ENCODE peak calls at places on chromosomes 3 and 15, in nine cellular contexts. One of them, this sample, is unnamed.

GRCh38 chr3:191412764-191413163 is 48.2 kb upstream of the PYDC2 start:
- DNase-seq in cardiac septum: no peak
- DNase-seq in T-helper 9 cell: no peak
- DNase-seq in GDM1: no peak
- DNase-seq in left ventricle myocardium superior: no peak
- DNase-seq in A172: peak
- DNase-seq in GF-D8: no peak
- DNase-seq in endothelial cell: peak
- DNase-seq in brain pericyte: peak
- DNase-seq in this sample: peak

GRCh38 chr3:196210673-196211556 is at the start of gene ZDHHC19:
- DNase-seq in cardiac septum: no peak
- DNase-seq in T-helper 9 cell: no peak
- DNase-seq in GDM1: no peak
- DNase-seq in left ventricle myocardium superior: no peak
- DNase-seq in A172: no peak
- DNase-seq in GF-D8: no peak
- DNase-seq in endothelial cell: no peak
- DNase-seq in brain pericyte: no peak
- DNase-seq in this sample: no peak

GRCh38 chr15:81940467-81941451 is 105.1 kb downstream of the MEX3B start:
- DNase-seq in cardiac septum: no peak
- DNase-seq in T-helper 9 cell: no peak
- DNase-seq in GDM1: no peak
- DNase-seq in left ventricle myocardium superior: no peak
- DNase-seq in A172: peak
- DNase-seq in GF-D8: no peak
- DNase-seq in endothelial cell: no peak
- DNase-seq in brain pericyte: no peak
- DNase-seq in this sample: no peak

GRCh38 chr3:109973733-109974132 is 636.4 kb upstream of the DPPA4 start:
- DNase-seq in cardiac septum: no peak
- DNase-seq in T-helper 9 cell: no peak
- DNase-seq in GDM1: no peak
- DNase-seq in left ventricle myocardium superior: no peak
- DNase-seq in A172: peak
- DNase-seq in GF-D8: no peak
- DNase-seq in endothelial cell: no peak
- DNase-seq in brain pericyte: no peak
- DNase-seq in this sample: no peak

GRCh38 chr3:197041875-197042488 is 12.4 kb upstream of the MELTF start:
- DNase-seq in cardiac septum: no peak
- DNase-seq in T-helper 9 cell: no peak
- DNase-seq in GDM1: no peak
- DNase-seq in left ventricle myocardium superior: no peak
- DNase-seq in A172: no peak
- DNase-seq in GF-D8: no peak
- DNase-seq in endothelial cell: no peak
- DNase-seq in brain pericyte: no peak
- DNase-seq in this sample: no peak

GRCh38 chr3:41169038-41169437 is 30.3 kb upstream of the CTNNB1 start:
- DNase-seq in cardiac septum: no peak
- DNase-seq in T-helper 9 cell: no peak
- DNase-seq in GDM1: no peak
- DNase-seq in left ventricle myocardium superior: no peak
- DNase-seq in A172: no peak
- DNase-seq in GF-D8: no peak
- DNase-seq in endothelial cell: no peak
- DNase-seq in brain pericyte: no peak
- DNase-seq in this sample: peak

GRCh38 chr3:45236964-45237363 is 10.9 kb upstream of the TMEM158 start:
- DNase-seq in cardiac septum: no peak
- DNase-seq in T-helper 9 cell: no peak
- DNase-seq in GDM1: no peak
- DNase-seq in left ventricle myocardium superior: no peak
- DNase-seq in A172: peak
- DNase-seq in GF-D8: no peak
- DNase-seq in endothelial cell: no peak
- DNase-seq in brain pericyte: no peak
- DNase-seq in this sample: no peak

GRCh38 chr15:48475600-48476395 is 144.6 kb downstream of the DUT start:
- DNase-seq in cardiac septum: no peak
- DNase-seq in T-helper 9 cell: no peak
- DNase-seq in GDM1: no peak
- DNase-seq in left ventricle myocardium superior: no peak
- DNase-seq in A172: no peak
- DNase-seq in GF-D8: no peak
- DNase-seq in endothelial cell: no peak
- DNase-seq in brain pericyte: no peak
- DNase-seq in this sample: no peak

GRCh38 chr15:87547470-87548181 is 708.9 kb downstream of the NTRK3 start:
- DNase-seq in cardiac septum: peak
- DNase-seq in T-helper 9 cell: no peak
- DNase-seq in GDM1: no peak
- DNase-seq in left ventricle myocardium superior: no peak
- DNase-seq in A172: peak
- DNase-seq in GF-D8: no peak
- DNase-seq in endothelial cell: no peak
- DNase-seq in brain pericyte: no peak
- DNase-seq in this sample: no peak

GRCh38 chr3:62559831-62560445 is 186.6 kb upstream of the FEZF2 start:
- DNase-seq in cardiac septum: no peak
- DNase-seq in T-helper 9 cell: no peak
- DNase-seq in GDM1: no peak
- DNase-seq in left ventricle myocardium superior: no peak
- DNase-seq in A172: peak
- DNase-seq in GF-D8: no peak
- DNase-seq in endothelial cell: no peak
- DNase-seq in brain pericyte: no peak
- DNase-seq in this sample: peak

GRCh38 chr15:38401716-38402115 is 52.2 kb upstream of the FAM98B start:
- DNase-seq in cardiac septum: no peak
- DNase-seq in T-helper 9 cell: no peak
- DNase-seq in GDM1: no peak
- DNase-seq in left ventricle myocardium superior: no peak
- DNase-seq in A172: no peak
- DNase-seq in GF-D8: no peak
- DNase-seq in endothelial cell: no peak
- DNase-seq in brain pericyte: no peak
- DNase-seq in this sample: no peak

GRCh38 chr3:18010001-18010400 is 267.6 kb upstream of the TBC1D5 start:
- DNase-seq in cardiac septum: no peak
- DNase-seq in T-helper 9 cell: no peak
- DNase-seq in GDM1: no peak
- DNase-seq in left ventricle myocardium superior: no peak
- DNase-seq in A172: no peak
- DNase-seq in GF-D8: no peak
- DNase-seq in endothelial cell: no peak
- DNase-seq in brain pericyte: no peak
- DNase-seq in this sample: no peak

GRCh38 chr3:184563569-184563925 is 2.0 kb downstream of the EPHB3 start:
- DNase-seq in cardiac septum: no peak
- DNase-seq in T-helper 9 cell: no peak
- DNase-seq in GDM1: no peak
- DNase-seq in left ventricle myocardium superior: no peak
- DNase-seq in A172: no peak
- DNase-seq in GF-D8: no peak
- DNase-seq in endothelial cell: no peak
- DNase-seq in brain pericyte: no peak
- DNase-seq in this sample: no peak

GRCh38 chr3:151199569-151200438 is 3.2 kb downstream of the GPR171 start:
- DNase-seq in cardiac septum: no peak
- DNase-seq in T-helper 9 cell: no peak
- DNase-seq in GDM1: no peak
- DNase-seq in left ventricle myocardium superior: no peak
- DNase-seq in A172: no peak
- DNase-seq in GF-D8: no peak
- DNase-seq in endothelial cell: no peak
- DNase-seq in brain pericyte: no peak
- DNase-seq in this sample: no peak

GRCh38 chr15:38461089-38461833 is 7.3 kb downstream of the FAM98B start:
- DNase-seq in cardiac septum: no peak
- DNase-seq in T-helper 9 cell: no peak
- DNase-seq in GDM1: no peak
- DNase-seq in left ventricle myocardium superior: no peak
- DNase-seq in A172: no peak
- DNase-seq in GF-D8: no peak
- DNase-seq in endothelial cell: no peak
- DNase-seq in brain pericyte: no peak
- DNase-seq in this sample: no peak

GRCh38 chr3:125075738-125076137 is 19.9 kb upstream of the HEG1 start:
- DNase-seq in cardiac septum: no peak
- DNase-seq in T-helper 9 cell: no peak
- DNase-seq in GDM1: no peak
- DNase-seq in left ventricle myocardium superior: no peak
- DNase-seq in A172: no peak
- DNase-seq in GF-D8: no peak
- DNase-seq in endothelial cell: peak
- DNase-seq in brain pericyte: no peak
- DNase-seq in this sample: no peak

GRCh38 chr3:42264399-42265058 is 1.5 kb downstream of the CCK start:
- DNase-seq in cardiac septum: no peak
- DNase-seq in T-helper 9 cell: no peak
- DNase-seq in GDM1: no peak
- DNase-seq in left ventricle myocardium superior: peak
- DNase-seq in A172: no peak
- DNase-seq in GF-D8: no peak
- DNase-seq in endothelial cell: no peak
- DNase-seq in brain pericyte: no peak
- DNase-seq in this sample: no peak

GRCh38 chr3:117719316-117719926 is 1009.8 kb downstream of the TUSC7 start:
- DNase-seq in cardiac septum: no peak
- DNase-seq in T-helper 9 cell: no peak
- DNase-seq in GDM1: no peak
- DNase-seq in left ventricle myocardium superior: no peak
- DNase-seq in A172: peak
- DNase-seq in GF-D8: no peak
- DNase-seq in endothelial cell: no peak
- DNase-seq in brain pericyte: no peak
- DNase-seq in this sample: peak

GRCh38 chr3:123123716-123124616 is 57.1 kb downstream of the PDIA5 start:
- DNase-seq in cardiac septum: no peak
- DNase-seq in T-helper 9 cell: no peak
- DNase-seq in GDM1: no peak
- DNase-seq in left ventricle myocardium superior: no peak
- DNase-seq in A172: no peak
- DNase-seq in GF-D8: no peak
- DNase-seq in endothelial cell: no peak
- DNase-seq in brain pericyte: no peak
- DNase-seq in this sample: no peak

GRCh38 chr15:78058401-78058935 is 19.0 kb downstream of the TBC1D2B start:
- DNase-seq in cardiac septum: no peak
- DNase-seq in T-helper 9 cell: no peak
- DNase-seq in GDM1: no peak
- DNase-seq in left ventricle myocardium superior: no peak
- DNase-seq in A172: no peak
- DNase-seq in GF-D8: no peak
- DNase-seq in endothelial cell: no peak
- DNase-seq in brain pericyte: no peak
- DNase-seq in this sample: no peak

GRCh38 chr3:130658666-130659065 is 88.0 kb downstream of the PIK3R4 start:
- DNase-seq in cardiac septum: no peak
- DNase-seq in T-helper 9 cell: no peak
- DNase-seq in GDM1: no peak
- DNase-seq in left ventricle myocardium superior: no peak
- DNase-seq in A172: peak
- DNase-seq in GF-D8: no peak
- DNase-seq in endothelial cell: no peak
- DNase-seq in brain pericyte: no peak
- DNase-seq in this sample: peak

GRCh38 chr15:43096411-43096810 is 9.4 kb downstream of the UBR1 start:
- DNase-seq in cardiac septum: no peak
- DNase-seq in T-helper 9 cell: no peak
- DNase-seq in GDM1: no peak
- DNase-seq in left ventricle myocardium superior: no peak
- DNase-seq in A172: no peak
- DNase-seq in GF-D8: no peak
- DNase-seq in endothelial cell: no peak
- DNase-seq in brain pericyte: no peak
- DNase-seq in this sample: no peak

GRCh38 chr3:42852443-42852842 is 23.2 kb downstream of the CYP8B1 start:
- DNase-seq in cardiac septum: no peak
- DNase-seq in T-helper 9 cell: no peak
- DNase-seq in GDM1: no peak
- DNase-seq in left ventricle myocardium superior: no peak
- DNase-seq in A172: no peak
- DNase-seq in GF-D8: no peak
- DNase-seq in endothelial cell: peak
- DNase-seq in brain pericyte: no peak
- DNase-seq in this sample: peak

GRCh38 chr3:68728343-68728742 is 204.0 kb downstream of the TAFA4 start:
- DNase-seq in cardiac septum: no peak
- DNase-seq in T-helper 9 cell: no peak
- DNase-seq in GDM1: no peak
- DNase-seq in left ventricle myocardium superior: no peak
- DNase-seq in A172: no peak
- DNase-seq in GF-D8: no peak
- DNase-seq in endothelial cell: no peak
- DNase-seq in brain pericyte: no peak
- DNase-seq in this sample: no peak

GRCh38 chr15:35693887-35694286 is 147.9 kb upstream of the DPH6 start:
- DNase-seq in cardiac septum: no peak
- DNase-seq in T-helper 9 cell: no peak
- DNase-seq in GDM1: no peak
- DNase-seq in left ventricle myocardium superior: no peak
- DNase-seq in A172: no peak
- DNase-seq in GF-D8: no peak
- DNase-seq in endothelial cell: no peak
- DNase-seq in brain pericyte: no peak
- DNase-seq in this sample: peak

GRCh38 chr15:48680841-48681240 is 35.3 kb upstream of the FBN1 start:
- DNase-seq in cardiac septum: no peak
- DNase-seq in T-helper 9 cell: no peak
- DNase-seq in GDM1: no peak
- DNase-seq in left ventricle myocardium superior: no peak
- DNase-seq in A172: peak
- DNase-seq in GF-D8: no peak
- DNase-seq in endothelial cell: no peak
- DNase-seq in brain pericyte: no peak
- DNase-seq in this sample: no peak